ENCODE peak calls at places on chromosomes 13 and 19, in four cellular contexts. One of them, this sample, is unnamed.

GRCh38 chr13:105778196-105778595 is 757.3 kb downstream of the EFNB2 start:
- DNase-seq in Peyer's patch: no peak
- DNase-seq in HCT116: no peak
- DNase-seq in heart right ventricle: no peak
- DNase-seq in this sample: peak; percentile 63

GRCh38 chr13:110216403-110217041 is 90.4 kb downstream of the COL4A1 start:
- DNase-seq in HCT116: no peak
- DNase-seq in Peyer's patch: no peak
- DNase-seq in heart right ventricle: peak; percentile 52
- DNase-seq in this sample: peak; percentile 93

GRCh38 chr19:28242317-28242927 is 970.5 kb downstream of the UQCRFS1 start:
- DNase-seq in Peyer's patch: no peak
- DNase-seq in heart right ventricle: peak; percentile 7
- DNase-seq in HCT116: no peak
- DNase-seq in this sample: peak; percentile 52

GRCh38 chr13:45575146-45575829 is 40.3 kb downstream of the ERICH6B start:
- DNase-seq in HCT116: no peak
- DNase-seq in heart right ventricle: no peak
- DNase-seq in Peyer's patch: no peak
- DNase-seq in this sample: no peak

GRCh38 chr13:105543742-105544141 is 991.7 kb downstream of the EFNB2 start:
- DNase-seq in HCT116: no peak
- DNase-seq in Peyer's patch: no peak
- DNase-seq in heart right ventricle: no peak
- DNase-seq in this sample: no peak

GRCh38 chr19:40603071-40603718 is 2.0 kb downstream of the LTBP4 start:
- DNase-seq in Peyer's patch: no peak
- DNase-seq in HCT116: no peak
- DNase-seq in heart right ventricle: no peak
- DNase-seq in this sample: peak; percentile 66

GRCh38 chr19:5292453-5292842 is 48.2 kb downstream of the PTPRS start:
- DNase-seq in Peyer's patch: no peak
- DNase-seq in HCT116: no peak
- DNase-seq in heart right ventricle: no peak
- DNase-seq in this sample: no peak

GRCh38 chr19:3722443-3723109 is 14.4 kb downstream of the TJP3 start:
- DNase-seq in heart right ventricle: no peak
- DNase-seq in HCT116: no peak
- DNase-seq in Peyer's patch: peak; percentile 89
- DNase-seq in this sample: no peak

GRCh38 chr13:32878172-32878571 is 138.1 kb upstream of the KL start:
- DNase-seq in heart right ventricle: no peak
- DNase-seq in Peyer's patch: no peak
- DNase-seq in HCT116: no peak
- DNase-seq in this sample: peak; percentile 35

DNA sequence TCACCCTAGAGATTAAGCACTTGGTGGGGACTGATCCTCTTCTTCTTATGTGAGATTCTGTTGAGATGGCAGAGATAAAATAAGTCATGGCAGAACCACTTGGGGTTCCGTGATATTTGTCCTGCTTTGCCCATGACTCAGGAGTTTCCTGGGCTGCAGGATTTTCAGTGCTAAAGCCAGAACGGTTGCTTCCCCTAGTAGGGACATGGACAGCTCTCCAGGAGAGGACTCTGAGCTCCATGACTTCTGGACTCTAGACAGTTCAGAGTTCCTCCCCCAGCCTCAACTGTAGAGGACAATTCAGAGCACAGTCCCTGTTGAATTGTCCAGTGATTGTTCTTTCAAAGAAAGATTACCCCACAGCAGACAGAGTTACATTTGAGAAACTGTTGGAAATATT is 98.8 kb downstream of the OLFM4 start:
- DNase-seq in HCT116: no peak
- DNase-seq in Peyer's patch: no peak
- DNase-seq in heart right ventricle: no peak
- DNase-seq in this sample: no peak
- H3K4me3 ChIP-seq in HCT116: no peak overlapping the region
- H3K4me3 ChIP-seq in Peyer's patch: no peak overlapping the region
- H3K4me3 ChIP-seq in heart right ventricle: no peak overlapping the region
- H3K4me3 ChIP-seq in this sample: no peak overlapping the region

GRCh38 chr13:99528547-99528946 is 27.3 kb downstream of the TM9SF2 start:
- DNase-seq in heart right ventricle: no peak
- DNase-seq in HCT116: no peak
- DNase-seq in Peyer's patch: peak; percentile 60
- DNase-seq in this sample: peak; percentile 42
- TF ChIP-seq CTCF in heart right ventricle: peak; percentile 33
- TF ChIP-seq CTCF in HCT116: no peak
- TF ChIP-seq CTCF in Peyer's patch: peak; percentile 34
- TF ChIP-seq CTCF in this sample: peak; percentile 44

GRCh38 chr19:49882643-49883042 is 5.1 kb downstream of the TBC1D17 start:
- DNase-seq in HCT116: no peak
- DNase-seq in Peyer's patch: no peak
- DNase-seq in heart right ventricle: no peak
- DNase-seq in this sample: no peak
- H3K4me3 ChIP-seq in HCT116: no peak overlapping the region
- H3K4me3 ChIP-seq in Peyer's patch: no peak overlapping the region
- H3K4me3 ChIP-seq in heart right ventricle: no peak overlapping the region
- H3K4me3 ChIP-seq in this sample: no peak overlapping the region

GRCh38 chr13:37037231-37037630 is 22.3 kb downstream of the SUPT20H start:
- DNase-seq in HCT116: no peak
- DNase-seq in Peyer's patch: no peak
- DNase-seq in heart right ventricle: no peak
- DNase-seq in this sample: no peak
- TF ChIP-seq CTCF in HCT116: no peak
- TF ChIP-seq CTCF in Peyer's patch: no peak
- TF ChIP-seq CTCF in heart right ventricle: no peak
- TF ChIP-seq CTCF in this sample: no peak

GRCh38 chr13:82688400-82688999 is 1193.8 kb downstream of the SLITRK1 start:
- DNase-seq in HCT116: no peak
- DNase-seq in heart right ventricle: no peak
- DNase-seq in Peyer's patch: no peak
- DNase-seq in this sample: peak; percentile 42
- H3K4me3 ChIP-seq in HCT116: peak overlapping the region; percentile 6
- H3K4me3 ChIP-seq in heart right ventricle: peak overlapping the region; percentile 41
- H3K4me3 ChIP-seq in Peyer's patch: peak overlapping the region; percentile 22
- H3K4me3 ChIP-seq in this sample: peak overlapping the region; percentile 36